ENCODE peak calls at places on chromosomes 13 and 19, in eight cellular contexts. E is IMR-90, F is heart left ventricle, O is transverse colon, L is uterus, Q is stomach, T is breast epithelium, S is lower leg skin. J is an unnamed sample.

GRCh38 chr19:10864538-10864899 is 6.8 kb upstream of the CARM1 start:
- DNase-seq in E (peak; percentile 68), F (peak; percentile 82), O (peak; percentile 91), L (peak; percentile 85), Q (peak; percentile 90), T (peak; percentile 64), S (peak; percentile 82), J (no peak)

GRCh38 chr13:30734434-30734833 is 909 bp upstream of the ALOX5AP start:
- DNase-seq in E (peak; percentile 74), F (no peak), O (no peak), L (no peak), Q (no peak), T (no peak), S (no peak), J (no peak)

GRCh38 chr13:44373601-44374347 is at the start of gene SERP2:
- DNase-seq in E (no peak), F (peak; percentile 38), O (no peak), L (peak; percentile 56), Q (no peak), T (no peak), S (no peak), J (no peak)

GRCh38 chr13:31011193-31011860 is 78.9 kb downstream of the TEX26 start:
- DNase-seq in E (no peak), F (no peak), O (no peak), L (no peak), Q (no peak), T (no peak), S (no peak), J (no peak)

GRCh38 chr13:106104281-106104901 is 431.1 kb downstream of the EFNB2 start:
- DNase-seq in E (peak; percentile 91), F (no peak), O (no peak), L (no peak), Q (no peak), T (no peak), S (no peak), J (no peak)

GRCh38 chr19:2394669-2395292 is 32.6 kb downstream of the TIMM13 start:
- DNase-seq in E (no peak), F (no peak), O (peak; percentile 72), L (no peak), Q (no peak), T (no peak), S (no peak), J (no peak)

GRCh38 chr19:46133101-46133627 is 8.7 kb upstream of the IGFL3 start:
- DNase-seq in E (peak; percentile 97), F (no peak), O (no peak), L (peak; percentile 65), Q (no peak), T (peak; percentile 81), S (peak; percentile 70), J (no peak)

GRCh38 chr19:5536337-5536894 is 31.3 kb downstream of the TINCR start:
- DNase-seq in E (peak; percentile 33), F (peak; percentile 90), O (no peak), L (no peak), Q (peak; percentile 84), T (no peak), S (no peak), J (no peak)

GRCh38 chr13:80131204-80131603 is 209.7 kb downstream of the SPRY2 start:
- DNase-seq in E (peak; percentile 46), F (peak; percentile 84), O (peak; percentile 81), L (peak; percentile 37), Q (peak; percentile 73), T (peak; percentile 33), S (peak; percentile 23), J (no peak)

GRCh38 chr19:418761-419632 is 10.1 kb upstream of the C2CD4C start:
- DNase-seq in E (no peak), F (no peak), O (no peak), L (peak; percentile 30), Q (no peak), T (no peak), S (no peak), J (no peak)

GRCh38 chr13:113845055-113845454 is 18.8 kb downstream of the GAS6 start:
- DNase-seq in E (no peak), F (no peak), O (peak; percentile 6), L (peak; percentile 10), Q (no peak), T (no peak), S (no peak), J (no peak)
- TF ChIP-seq POLR2A in E (no peak), F (no peak), O (no peak), L (no peak), Q (no peak), T (no peak), S (no peak), J (no peak)

DNA sequence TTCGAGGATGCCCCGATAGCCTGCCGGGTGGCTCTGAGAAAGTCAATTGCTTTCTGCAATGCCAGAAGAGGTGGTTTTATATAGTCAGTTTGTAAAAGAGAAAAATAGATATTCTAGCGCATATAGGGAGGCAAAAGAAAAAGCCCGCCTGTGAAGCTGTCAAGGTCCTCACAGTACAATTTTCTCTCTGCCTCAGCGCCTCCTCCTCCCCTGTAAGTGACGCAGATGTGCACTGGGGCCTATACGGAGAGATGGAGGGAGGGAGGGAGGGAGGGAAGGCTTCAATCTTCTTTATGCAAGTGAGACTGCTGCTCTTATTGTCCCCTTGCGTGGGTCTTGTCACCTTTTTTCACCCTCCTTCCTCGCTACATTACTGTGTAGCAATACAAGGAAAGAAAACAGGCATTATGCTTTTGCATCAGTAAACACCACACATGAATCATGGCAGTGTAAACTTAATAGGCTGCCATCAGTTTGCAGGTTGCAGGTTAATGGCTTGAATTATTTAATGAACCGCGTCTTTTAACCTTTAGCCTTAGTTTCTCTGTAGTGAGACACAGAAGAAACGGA is at the start of gene KLHL1:
- DNase-seq in E (no peak), F (no peak), O (no peak), L (no peak), Q (no peak), T (no peak), S (no peak), J (no peak)
- H3K4me3 ChIP-seq in E (no peak within 1 kb of the TSS), F (no peak within 1 kb of the TSS), O (no peak within 1 kb of the TSS), L (no peak within 1 kb of the TSS), Q (no peak within 1 kb of the TSS), T (no peak within 1 kb of the TSS), S (no peak within 1 kb of the TSS), J (no peak within 1 kb of the TSS)

GRCh38 chr13:110872034-110872767 is 42.7 kb downstream of the ANKRD10 start:
- DNase-seq in E (no peak), F (no peak), O (no peak), L (peak; percentile 49), Q (no peak), T (no peak), S (no peak), J (no peak)

GRCh38 chr13:110867380-110867779 is 47.5 kb downstream of the ANKRD10 start:
- DNase-seq in E (no peak), F (no peak), O (no peak), L (no peak), Q (no peak), T (no peak), S (no peak), J (no peak)

GRCh38 chr13:110868631-110869165 is 46.2 kb downstream of the ANKRD10 start:
- DNase-seq in E (no peak), F (no peak), O (no peak), L (peak; percentile 51), Q (no peak), T (no peak), S (no peak), J (no peak)

GRCh38 chr13:110869231-110869804 is 45.6 kb downstream of the ANKRD10 start:
- DNase-seq in E (no peak), F (peak; percentile 47), O (no peak), L (peak; percentile 33), Q (no peak), T (no peak), S (no peak), J (no peak)

GRCh38 chr13:110869805-110870706 is 44.8 kb downstream of the ANKRD10 start:
- DNase-seq in E (peak; percentile 100), F (peak; percentile 97), O (peak; percentile 74), L (peak; percentile 98), Q (peak; percentile 79), T (peak; percentile 90), S (peak; percentile 90), J (peak; percentile 57)
- TF ChIP-seq POLR2A in E (peak; percentile 88), F (no peak), O (no peak), L (peak; percentile 49), Q (no peak), T (no peak), S (no peak), J (no peak)

GRCh38 chr19:49210901-49211451 is 53.4 kb downstream of the TRPM4 start:
- DNase-seq in E (no peak), F (no peak), O (no peak), L (no peak), Q (no peak), T (no peak), S (no peak), J (no peak)
- H3K4me3 ChIP-seq in E (no peak overlapping the region), F (no peak overlapping the region), O (no peak overlapping the region), L (no peak overlapping the region), Q (peak overlapping the region; percentile 21), T (no peak overlapping the region), S (no peak overlapping the region), J (peak overlapping the region; percentile 32)

GRCh38 chr19:17244618-17245534 is 843 bp downstream of the NR2F6 start:
- DNase-seq in E (no peak), F (no peak), O (peak; percentile 59), L (no peak), Q (peak; percentile 64), T (no peak), S (no peak), J (no peak)

GRCh38 chr19:17243854-17244617 is 1.7 kb downstream of the NR2F6 start:
- DNase-seq in E (peak; percentile 20), F (peak; percentile 82), O (peak; percentile 70), L (peak; percentile 56), Q (peak; percentile 60), T (no peak), S (no peak), J (no peak)

GRCh38 chr19:17245535-17245984 is at the start of gene NR2F6:
- DNase-seq in E (no peak), F (no peak), O (no peak), L (no peak), Q (no peak), T (no peak), S (no peak), J (no peak)

GRCh38 chr19:17248011-17248776 is 2.5 kb upstream of the NR2F6 start:
- DNase-seq in E (no peak), F (no peak), O (peak; percentile 73), L (no peak), Q (peak; percentile 60), T (no peak), S (no peak), J (no peak)

GRCh38 chr19:17246681-17247425 is 1.1 kb upstream of the NR2F6 start:
- DNase-seq in E (peak; percentile 23), F (no peak), O (peak; percentile 69), L (no peak), Q (peak; percentile 61), T (no peak), S (no peak), J (no peak)
- TF ChIP-seq POLR2A in E (no peak), F (no peak), O (no peak), L (no peak), Q (no peak), T (no peak), S (no peak), J (no peak)